ENCODE peak calls at places on chromosomes 3 and 15, in seven cellular contexts. R, B, I, M, T, L and G are unnamed samples.
A peak's percentile ranks its signal among the peaks of the same experiment; 100 is the strongest.

GRCh38 chr3:153066983-153067382 is 95.0 kb upstream of the RAP2B start:
- DNase-seq in R (no peak), B (no peak), I (no peak), M (no peak), T (no peak), L (no peak), G (no peak)

GRCh38 chr3:145807990-145808389 is 353.0 kb downstream of the PLOD2 start:
- DNase-seq in R (peak; percentile 56), B (peak; percentile 82), I (peak; percentile 65), M (no peak), T (peak; percentile 6), L (no peak), G (no peak)

GRCh38 chr15:50627351-50628055 is 59.1 kb downstream of the TRPM7 start:
- DNase-seq in R (no peak), B (peak; percentile 31), I (peak; percentile 8), M (no peak), T (peak; percentile 50), L (no peak), G (peak; percentile 25)

GRCh38 chr3:171789759-171790505 is 20.4 kb downstream of the PLD1 start:
- DNase-seq in R (no peak), B (no peak), I (no peak), M (no peak), T (no peak), L (no peak), G (no peak)

GRCh38 chr3:152444029-152444641 is 175.4 kb downstream of the MBNL1 start:
- DNase-seq in R (no peak), B (peak; percentile 78), I (peak; percentile 85), M (no peak), T (peak; percentile 73), L (peak; percentile 45), G (peak; percentile 71)

GRCh38 chr3:195542261-195542660 is 864 bp downstream of the PPP1R2 start:
- DNase-seq in R (no peak), B (peak; percentile 6), I (no peak), M (no peak), T (no peak), L (peak; percentile 22), G (no peak)

GRCh38 chr3:192079098-192079497 is 618.1 kb downstream of the PYDC2 start:
- DNase-seq in R (no peak), B (no peak), I (no peak), M (no peak), T (no peak), L (no peak), G (no peak)

GRCh38 chr15:64690008-64690407 is 85.4 kb downstream of the RBPMS2 start:
- DNase-seq in R (no peak), B (no peak), I (no peak), M (no peak), T (no peak), L (no peak), G (no peak)

GRCh38 chr3:43539321-43539720 is 82.5 kb downstream of the ANO10 start:
- DNase-seq in R (no peak), B (no peak), I (no peak), M (no peak), T (no peak), L (no peak), G (no peak)

GRCh38 chr3:183513046-183513706 is 42.3 kb downstream of the KLHL6 start:
- DNase-seq in R (no peak), B (peak; percentile 12), I (no peak), M (no peak), T (no peak), L (no peak), G (no peak)

GRCh38 chr3:113623324-113623723 is 73.1 kb downstream of the USF3 start:
- DNase-seq in R (no peak), B (peak; percentile 12), I (no peak), M (no peak), T (no peak), L (no peak), G (no peak)

GRCh38 chr3:183698760-183699159 is 1.2 kb downstream of the YEATS2 start:
- DNase-seq in R (no peak), B (peak; percentile 47), I (peak; percentile 49), M (no peak), T (peak; percentile 33), L (no peak), G (peak; percentile 38)

GRCh38 chr3:101631397-101631796 is 45.5 kb downstream of the ZBTB11 start:
- DNase-seq in R (no peak), B (no peak), I (no peak), M (no peak), T (no peak), L (no peak), G (no peak)

GRCh38 chr15:67825880-67826716 is 789 bp downstream of the SKOR1 start:
- DNase-seq in R (peak; percentile 33), B (no peak), I (no peak), M (peak; percentile 69), T (no peak), L (no peak), G (no peak)

GRCh38 chr3:112334709-112335108 is 1.8 kb downstream of the CD200 start:
- DNase-seq in R (no peak), B (peak; percentile 65), I (peak; percentile 65), M (no peak), T (no peak), L (no peak), G (no peak)
- H3K4me3 ChIP-seq in R (peak overlapping the region; percentile 37), B (peak overlapping the region; percentile 66), I (peak overlapping the region; percentile 79), M (peak overlapping the region; percentile 90), T (no peak overlapping the region), L (peak overlapping the region; percentile 37), G (no peak overlapping the region)

GRCh38 chr15:75031773-75032302 is 8.4 kb downstream of the PPCDC start:
- DNase-seq in R (no peak), B (no peak), I (no peak), M (no peak), T (no peak), L (no peak), G (no peak)

GRCh38 chr15:75029378-75030022 is 6.1 kb downstream of the PPCDC start:
- DNase-seq in R (peak; percentile 98), B (peak; percentile 92), I (peak; percentile 94), M (peak; percentile 99), T (peak; percentile 79), L (peak; percentile 72), G (peak; percentile 89)

GRCh38 chr15:75028991-75029377 is 5.6 kb downstream of the PPCDC start:
- DNase-seq in R (no peak), B (no peak), I (no peak), M (no peak), T (no peak), L (no peak), G (no peak)

GRCh38 chr15:75030424-75030823 is 7.0 kb downstream of the PPCDC start:
- DNase-seq in R (no peak), B (no peak), I (no peak), M (no peak), T (no peak), L (no peak), G (no peak)

DNA sequence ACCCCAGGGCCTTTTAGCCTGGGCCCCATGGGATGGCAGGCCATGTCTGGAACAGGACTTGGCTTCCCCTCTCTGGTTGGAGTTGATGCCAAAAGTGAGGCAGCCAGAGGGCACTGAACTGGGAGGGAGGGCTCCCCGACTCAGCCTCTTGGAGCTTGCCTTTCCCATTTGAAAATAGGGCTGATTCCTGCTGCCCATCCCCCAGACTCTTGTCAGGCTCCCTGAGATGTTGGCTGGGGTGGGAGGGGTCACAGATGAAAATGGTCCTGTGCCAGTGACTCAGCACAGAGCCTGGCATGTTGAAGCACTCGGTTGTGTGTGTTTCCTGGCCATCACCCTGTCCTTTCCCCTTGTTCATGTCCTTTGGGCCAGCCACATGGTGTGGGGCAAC is 6.6 kb downstream of the PPCDC start:
- DNase-seq in R (peak; percentile 86), B (no peak), I (no peak), M (peak; percentile 83), T (peak; percentile 13), L (no peak), G (peak; percentile 40)
- H3K4me3 ChIP-seq in R (no peak overlapping the region), B (no peak overlapping the region), I (no peak overlapping the region), M (no peak overlapping the region), T (no peak overlapping the region), L (no peak overlapping the region), G (peak overlapping the region; percentile 46)

GRCh38 chr3:187013080-187013838 is 82.9 kb downstream of the ST6GAL1 start:
- DNase-seq in R (no peak), B (peak; percentile 59), I (peak; percentile 55), M (no peak), T (peak; percentile 74), L (no peak), G (no peak)

GRCh38 chr3:187016639-187017345 is 86.5 kb downstream of the ST6GAL1 start:
- DNase-seq in R (no peak), B (peak; percentile 86), I (peak; percentile 79), M (no peak), T (peak; percentile 11), L (peak; percentile 64), G (peak; percentile 12)

GRCh38 chr3:187015903-187016638 is 85.7 kb downstream of the ST6GAL1 start:
- DNase-seq in R (no peak), B (no peak), I (no peak), M (no peak), T (no peak), L (peak; percentile 76), G (no peak)

GRCh38 chr3:187012609-187013051 is 82.3 kb downstream of the ST6GAL1 start:
- DNase-seq in R (no peak), B (peak; percentile 37), I (peak; percentile 34), M (no peak), T (peak; percentile 64), L (no peak), G (no peak)

DNA sequence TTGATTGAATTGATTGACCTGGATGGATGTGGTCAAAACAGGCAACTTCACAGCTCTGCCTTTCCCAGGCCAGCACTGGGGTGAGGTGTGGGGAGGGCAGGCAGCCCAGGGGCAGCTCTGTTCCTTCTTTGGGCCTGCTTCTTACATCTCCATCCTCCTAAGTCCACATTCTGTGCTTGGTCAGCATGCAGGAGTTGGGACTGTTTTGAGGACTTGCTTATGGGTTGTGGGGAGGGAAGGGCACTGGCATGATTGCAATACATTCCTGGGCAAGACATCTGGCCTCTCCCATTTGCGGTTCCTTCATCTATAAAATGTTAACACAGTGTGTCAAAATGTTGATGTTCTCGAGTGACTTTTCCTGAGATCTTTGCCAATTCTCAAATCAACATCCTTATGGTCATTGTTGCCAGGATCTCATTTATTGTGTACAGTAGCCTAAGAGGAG is 84.1 kb downstream of the ST6GAL1 start:
- DNase-seq in R (no peak), B (peak; percentile 55), I (peak; percentile 55), M (no peak), T (peak; percentile 28), L (no peak), G (peak; percentile 30)
- H3K4me3 ChIP-seq in R (no peak overlapping the region), B (no peak overlapping the region), I (no peak overlapping the region), M (no peak overlapping the region), T (no peak overlapping the region), L (no peak overlapping the region), G (no peak overlapping the region)

GRCh38 chr3:123024056-123024455 is 3.5 kb downstream of the SEMA5B start:
- DNase-seq in R (no peak), B (no peak), I (no peak), M (no peak), T (no peak), L (no peak), G (no peak)

GRCh38 chr3:123026551-123027291 is 842 bp downstream of the SEMA5B start:
- DNase-seq in R (peak; percentile 68), B (no peak), I (no peak), M (peak; percentile 85), T (no peak), L (no peak), G (no peak)

GRCh38 chr3:123027292-123028232 is at the start of gene SEMA5B:
- DNase-seq in R (peak; percentile 70), B (peak; percentile 26), I (peak; percentile 21), M (peak; percentile 80), T (no peak), L (peak; percentile 16), G (no peak)

GRCh38 chr3:123028233-123028828 is 768 bp upstream of the SEMA5B start:
- DNase-seq in R (peak; percentile 52), B (peak; percentile 86), I (peak; percentile 86), M (no peak), T (peak; percentile 72), L (peak; percentile 16), G (peak; percentile 75)

GRCh38 chr3:123025642-123026521 is 1.7 kb downstream of the SEMA5B start:
- DNase-seq in R (peak; percentile 63), B (peak; percentile 26), I (peak; percentile 18), M (peak; percentile 79), T (no peak), L (no peak), G (no peak)
- H3K4me3 ChIP-seq in R (peak overlapping the region; percentile 74), B (peak overlapping the region; percentile 44), I (peak overlapping the region; percentile 26), M (no peak overlapping the region), T (no peak overlapping the region), L (no peak overlapping the region), G (no peak overlapping the region)